ENCODE peak calls at places on chromosomes 16 and 17, in nine cellular contexts. S, W, M, K, I, R, C, G and D are unnamed samples.

GRCh38 chr16:4511441-4512082 is 27.0 kb downstream of the CDIP1 start:
- DNase-seq in S (no peak), W (peak; percentile 63), M (peak; percentile 44), K (no peak), I (no peak), R (no peak), C (peak; percentile 86), G (no peak), D (no peak)

GRCh38 chr16:75385507-75386152 is 47.7 kb downstream of the CFDP1 start:
- DNase-seq in S (no peak), W (no peak), M (peak; percentile 94), K (no peak), I (peak; percentile 81), R (peak; percentile 35), C (no peak), G (peak; percentile 50), D (peak; percentile 16)

GRCh38 chr17:47697948-47698711 is 4.2 kb downstream of the TBKBP1 start:
- DNase-seq in S (no peak), W (no peak), M (no peak), K (no peak), I (no peak), R (no peak), C (no peak), G (no peak), D (no peak)

GRCh38 chr17:72390675-72391501 is 270.1 kb downstream of the SOX9 start:
- DNase-seq in S (no peak), W (no peak), M (peak; percentile 60), K (no peak), I (peak; percentile 71), R (no peak), C (no peak), G (no peak), D (no peak)

GRCh38 chr17:17435323-17435722 is 41.5 kb upstream of the MED9 start:
- DNase-seq in S (no peak), W (no peak), M (peak; percentile 84), K (no peak), I (no peak), R (no peak), C (no peak), G (no peak), D (no peak)

GRCh38 chr17:69760562-69760961 is 314.5 kb upstream of the KCNJ16 start:
- DNase-seq in S (no peak), W (no peak), M (peak; percentile 16), K (no peak), I (no peak), R (no peak), C (no peak), G (no peak), D (no peak)

GRCh38 chr16:81376880-81377279 is 62.1 kb downstream of the GAN start:
- DNase-seq in S (no peak), W (no peak), M (no peak), K (no peak), I (no peak), R (no peak), C (no peak), G (no peak), D (no peak)

GRCh38 chr16:57840833-57841232 is 38.5 kb upstream of the KIFC3 start:
- DNase-seq in S (no peak), W (no peak), M (no peak), K (no peak), I (no peak), R (no peak), C (no peak), G (no peak), D (no peak)

GRCh38 chr17:42598905-42599304 is 10.3 kb downstream of the RETREG3 start:
- DNase-seq in S (no peak), W (no peak), M (peak; percentile 25), K (no peak), I (no peak), R (no peak), C (peak; percentile 24), G (no peak), D (no peak)

GRCh38 chr17:77735341-77736206 is 222.9 kb upstream of the TNRC6C start:
- DNase-seq in S (no peak), W (peak; percentile 61), M (no peak), K (no peak), I (no peak), R (no peak), C (no peak), G (no peak), D (no peak)